ENCODE peak calls at places on chromosomes 11 and 22, in ten cellular contexts. Q, M, Z, B, C, K, E, W, J and V are unnamed samples.

GRCh38 chr22:27551402-27551801 is 250.2 kb downstream of the MN1 start:
- DNase-seq in Q (no peak), M (no peak), Z (no peak), B (no peak), C (no peak), K (no peak), E (no peak), W (no peak), J (no peak), V (no peak)

GRCh38 chr22:44547371-44547770 is 49.3 kb upstream of the RTL6 start:
- DNase-seq in Q (no peak), M (no peak), Z (no peak), B (no peak), C (no peak), K (no peak), E (peak), W (no peak), J (no peak), V (no peak)

GRCh38 chr22:30228509-30229359 is 17.8 kb downstream of the LIF start:
- DNase-seq in Q (no peak), M (no peak), Z (no peak), B (no peak), C (no peak), K (no peak), E (no peak), W (no peak), J (no peak), V (peak)

GRCh38 chr22:29555065-29555644 is 1.6 kb upstream of the THOC5 start:
- DNase-seq in Q (no peak), M (peak), Z (no peak), B (no peak), C (peak), K (no peak), E (no peak), W (no peak), J (no peak), V (no peak)

GRCh38 chr22:50530280-50530856 is 556 bp upstream of the TYMP start:
- DNase-seq in Q (peak), M (no peak), Z (peak), B (peak), C (peak), K (peak), E (peak), W (no peak), J (no peak), V (no peak)

GRCh38 chr11:16905375-16905774 is 108.8 kb downstream of the PLEKHA7 start:
- DNase-seq in Q (no peak), M (no peak), Z (no peak), B (no peak), C (no peak), K (no peak), E (no peak), W (no peak), J (no peak), V (no peak)

GRCh38 chr11:8282621-8283509 is 19.2 kb upstream of the LMO1 start:
- DNase-seq in Q (no peak), M (no peak), Z (no peak), B (peak), C (peak), K (no peak), E (peak), W (peak), J (no peak), V (peak)

GRCh38 chr11:82972103-82972502 is 70.6 kb downstream of the DDIAS start:
- DNase-seq in Q (no peak), M (no peak), Z (no peak), B (no peak), C (no peak), K (no peak), E (no peak), W (no peak), J (no peak), V (no peak)

GRCh38 chr22:32951807-32952153 is 106.4 kb downstream of the SYN3 start:
- DNase-seq in Q (no peak), M (no peak), Z (no peak), B (no peak), C (peak), K (no peak), E (no peak), W (no peak), J (no peak), V (no peak)

GRCh38 chr22:30183861-30184278 is 62.7 kb downstream of the LIF start:
- DNase-seq in Q (no peak), M (no peak), Z (no peak), B (no peak), C (no peak), K (peak), E (no peak), W (no peak), J (no peak), V (no peak)

GRCh38 chr11:123231777-123232176 is 36.7 kb upstream of the CLMP start:
- DNase-seq in Q (no peak), M (no peak), Z (no peak), B (no peak), C (no peak), K (no peak), E (no peak), W (no peak), J (no peak), V (no peak)